ENCODE peak calls at places on chromosomes 7 and 10, in nine cellular contexts. One of them, this sample, is unnamed.

GRCh38 chr10:125548356-125548755 is 134.6 kb downstream of the TEX36 start:
- DNase-seq in cardiac muscle cell: no peak
- DNase-seq in PC-3: no peak
- DNase-seq in HCT116: no peak
- DNase-seq in uterus: no peak
- DNase-seq in Peyer's patch: no peak
- DNase-seq in neuronal stem cell: no peak
- DNase-seq in heart right ventricle: no peak
- DNase-seq in CD4-positive, alpha-beta memory T cell: no peak
- DNase-seq in this sample: no peak

GRCh38 chr10:122056431-122057094 is 67.6 kb downstream of the TACC2 start:
- DNase-seq in cardiac muscle cell: no peak
- DNase-seq in PC-3: peak; percentile 85
- DNase-seq in HCT116: peak; percentile 54
- DNase-seq in uterus: no peak
- DNase-seq in Peyer's patch: no peak
- DNase-seq in neuronal stem cell: no peak
- DNase-seq in heart right ventricle: no peak
- DNase-seq in CD4-positive, alpha-beta memory T cell: no peak
- DNase-seq in this sample: peak; percentile 63

GRCh38 chr7:30861612-30862011 is 50.0 kb upstream of the AQP1 start:
- DNase-seq in cardiac muscle cell: no peak
- DNase-seq in PC-3: no peak
- DNase-seq in HCT116: no peak
- DNase-seq in uterus: no peak
- DNase-seq in Peyer's patch: no peak
- DNase-seq in neuronal stem cell: no peak
- DNase-seq in heart right ventricle: no peak
- DNase-seq in CD4-positive, alpha-beta memory T cell: no peak
- DNase-seq in this sample: no peak

GRCh38 chr7:17672774-17673173 is 267.5 kb downstream of the SNX13 start:
- DNase-seq in cardiac muscle cell: no peak
- DNase-seq in PC-3: no peak
- DNase-seq in HCT116: no peak
- DNase-seq in uterus: no peak
- DNase-seq in Peyer's patch: no peak
- DNase-seq in neuronal stem cell: no peak
- DNase-seq in heart right ventricle: no peak
- DNase-seq in CD4-positive, alpha-beta memory T cell: no peak
- DNase-seq in this sample: no peak

GRCh38 chr7:130895006-130895750 is 161.2 kb upstream of the KLF14 start:
- DNase-seq in cardiac muscle cell: no peak
- DNase-seq in PC-3: no peak
- DNase-seq in HCT116: no peak
- DNase-seq in uterus: no peak
- DNase-seq in Peyer's patch: no peak
- DNase-seq in neuronal stem cell: no peak
- DNase-seq in heart right ventricle: no peak
- DNase-seq in CD4-positive, alpha-beta memory T cell: no peak
- DNase-seq in this sample: no peak

GRCh38 chr10:61931620-61932332 is 30.3 kb downstream of the ARID5B start:
- DNase-seq in cardiac muscle cell: no peak
- DNase-seq in PC-3: peak; percentile 95
- DNase-seq in HCT116: no peak
- DNase-seq in uterus: no peak
- DNase-seq in Peyer's patch: no peak
- DNase-seq in neuronal stem cell: no peak
- DNase-seq in heart right ventricle: no peak
- DNase-seq in CD4-positive, alpha-beta memory T cell: no peak
- DNase-seq in this sample: no peak

GRCh38 chr7:63087575-63088190 is 911.0 kb upstream of the ZNF722 start:
- DNase-seq in cardiac muscle cell: no peak
- DNase-seq in PC-3: no peak
- DNase-seq in HCT116: no peak
- DNase-seq in uterus: no peak
- DNase-seq in Peyer's patch: no peak
- DNase-seq in neuronal stem cell: no peak
- DNase-seq in heart right ventricle: no peak
- DNase-seq in CD4-positive, alpha-beta memory T cell: no peak
- DNase-seq in this sample: no peak

GRCh38 chr10:75773139-75773801 is 341.8 kb downstream of the LRMDA start:
- DNase-seq in cardiac muscle cell: no peak
- DNase-seq in PC-3: peak; percentile 100
- DNase-seq in HCT116: no peak
- DNase-seq in uterus: no peak
- DNase-seq in Peyer's patch: no peak
- DNase-seq in neuronal stem cell: no peak
- DNase-seq in heart right ventricle: no peak
- DNase-seq in CD4-positive, alpha-beta memory T cell: no peak
- DNase-seq in this sample: no peak

GRCh38 chr10:79102056-79102874 is 33.5 kb downstream of the ZMIZ1 start:
- DNase-seq in cardiac muscle cell: peak; percentile 81
- DNase-seq in PC-3: peak; percentile 49
- DNase-seq in HCT116: no peak
- DNase-seq in uterus: peak; percentile 85
- DNase-seq in Peyer's patch: no peak
- DNase-seq in neuronal stem cell: no peak
- DNase-seq in heart right ventricle: peak; percentile 67
- DNase-seq in CD4-positive, alpha-beta memory T cell: no peak
- DNase-seq in this sample: peak; percentile 34

GRCh38 chr7:94366827-94367226 is 27.9 kb upstream of the COL1A2 start:
- DNase-seq in cardiac muscle cell: no peak
- DNase-seq in PC-3: no peak
- DNase-seq in HCT116: no peak
- DNase-seq in uterus: no peak
- DNase-seq in Peyer's patch: no peak
- DNase-seq in neuronal stem cell: no peak
- DNase-seq in heart right ventricle: no peak
- DNase-seq in CD4-positive, alpha-beta memory T cell: no peak
- DNase-seq in this sample: no peak

GRCh38 chr7:92391071-92391470 is 56.2 kb upstream of the GATAD1 start:
- DNase-seq in cardiac muscle cell: peak; percentile 38
- DNase-seq in PC-3: no peak
- DNase-seq in HCT116: no peak
- DNase-seq in uterus: no peak
- DNase-seq in Peyer's patch: no peak
- DNase-seq in neuronal stem cell: no peak
- DNase-seq in heart right ventricle: no peak
- DNase-seq in CD4-positive, alpha-beta memory T cell: no peak
- DNase-seq in this sample: no peak

GRCh38 chr7:51428226-51428887 is 111.7 kb upstream of the COBL start:
- DNase-seq in cardiac muscle cell: no peak
- DNase-seq in PC-3: peak; percentile 56
- DNase-seq in HCT116: peak; percentile 19
- DNase-seq in uterus: no peak
- DNase-seq in Peyer's patch: no peak
- DNase-seq in neuronal stem cell: no peak
- DNase-seq in heart right ventricle: no peak
- DNase-seq in CD4-positive, alpha-beta memory T cell: no peak
- DNase-seq in this sample: peak; percentile 4

GRCh38 chr10:37760817-37761216 is 96.6 kb downstream of the ZNF248 start:
- DNase-seq in cardiac muscle cell: no peak
- DNase-seq in PC-3: peak; percentile 95
- DNase-seq in HCT116: no peak
- DNase-seq in uterus: no peak
- DNase-seq in Peyer's patch: no peak
- DNase-seq in neuronal stem cell: no peak
- DNase-seq in heart right ventricle: no peak
- DNase-seq in CD4-positive, alpha-beta memory T cell: no peak
- DNase-seq in this sample: no peak

GRCh38 chr7:13980474-13980873 is 9.0 kb downstream of the ETV1 start:
- DNase-seq in cardiac muscle cell: no peak
- DNase-seq in PC-3: no peak
- DNase-seq in HCT116: no peak
- DNase-seq in uterus: no peak
- DNase-seq in Peyer's patch: no peak
- DNase-seq in neuronal stem cell: no peak
- DNase-seq in heart right ventricle: no peak
- DNase-seq in CD4-positive, alpha-beta memory T cell: no peak
- DNase-seq in this sample: peak; percentile 4

GRCh38 chr7:21959387-21959776 is 13.7 kb upstream of the CDCA7L start:
- DNase-seq in cardiac muscle cell: no peak
- DNase-seq in PC-3: no peak
- DNase-seq in HCT116: no peak
- DNase-seq in uterus: no peak
- DNase-seq in Peyer's patch: no peak
- DNase-seq in neuronal stem cell: no peak
- DNase-seq in heart right ventricle: no peak
- DNase-seq in CD4-positive, alpha-beta memory T cell: no peak
- DNase-seq in this sample: no peak

GRCh38 chr10:61786728-61787127 is 114.8 kb upstream of the ARID5B start:
- DNase-seq in cardiac muscle cell: no peak
- DNase-seq in PC-3: peak; percentile 93
- DNase-seq in HCT116: peak; percentile 12
- DNase-seq in uterus: no peak
- DNase-seq in Peyer's patch: no peak
- DNase-seq in neuronal stem cell: no peak
- DNase-seq in heart right ventricle: no peak
- DNase-seq in CD4-positive, alpha-beta memory T cell: no peak
- DNase-seq in this sample: peak; percentile 7

GRCh38 chr10:17910144-17910789 is 41.5 kb upstream of the SLC39A12 start:
- DNase-seq in cardiac muscle cell: peak; percentile 73
- DNase-seq in PC-3: peak; percentile 51
- DNase-seq in HCT116: peak; percentile 46
- DNase-seq in uterus: peak; percentile 64
- DNase-seq in Peyer's patch: no peak
- DNase-seq in neuronal stem cell: peak; percentile 6
- DNase-seq in heart right ventricle: no peak
- DNase-seq in CD4-positive, alpha-beta memory T cell: peak; percentile 1
- DNase-seq in this sample: peak; percentile 61

GRCh38 chr7:53191836-53192443 is 156.5 kb downstream of the POM121L12 start:
- DNase-seq in cardiac muscle cell: no peak
- DNase-seq in PC-3: no peak
- DNase-seq in HCT116: no peak
- DNase-seq in uterus: no peak
- DNase-seq in Peyer's patch: no peak
- DNase-seq in neuronal stem cell: no peak
- DNase-seq in heart right ventricle: no peak
- DNase-seq in CD4-positive, alpha-beta memory T cell: no peak
- DNase-seq in this sample: no peak

GRCh38 chr10:8873310-8873709 is 818.8 kb downstream of the GATA3 start:
- DNase-seq in cardiac muscle cell: no peak
- DNase-seq in PC-3: peak; percentile 39
- DNase-seq in HCT116: no peak
- DNase-seq in uterus: no peak
- DNase-seq in Peyer's patch: no peak
- DNase-seq in neuronal stem cell: no peak
- DNase-seq in heart right ventricle: no peak
- DNase-seq in CD4-positive, alpha-beta memory T cell: no peak
- DNase-seq in this sample: no peak

GRCh38 chr10:54282012-54282411 is 519.0 kb downstream of the PCDH15 start:
- DNase-seq in cardiac muscle cell: no peak
- DNase-seq in PC-3: no peak
- DNase-seq in HCT116: no peak
- DNase-seq in uterus: no peak
- DNase-seq in Peyer's patch: no peak
- DNase-seq in neuronal stem cell: no peak
- DNase-seq in heart right ventricle: no peak
- DNase-seq in CD4-positive, alpha-beta memory T cell: no peak
- DNase-seq in this sample: no peak

GRCh38 chr10:68560916-68561691 is 967 bp downstream of the TET1 start:
- DNase-seq in cardiac muscle cell: peak; percentile 77
- DNase-seq in PC-3: no peak
- DNase-seq in HCT116: no peak
- DNase-seq in uterus: peak; percentile 34
- DNase-seq in Peyer's patch: no peak
- DNase-seq in neuronal stem cell: peak; percentile 35
- DNase-seq in heart right ventricle: peak; percentile 24
- DNase-seq in CD4-positive, alpha-beta memory T cell: no peak
- DNase-seq in this sample: no peak

GRCh38 chr10:129773359-129773990 is 190.6 kb downstream of the EBF3 start:
- DNase-seq in cardiac muscle cell: no peak
- DNase-seq in PC-3: no peak
- DNase-seq in HCT116: no peak
- DNase-seq in uterus: no peak
- DNase-seq in Peyer's patch: no peak
- DNase-seq in neuronal stem cell: no peak
- DNase-seq in heart right ventricle: no peak
- DNase-seq in CD4-positive, alpha-beta memory T cell: no peak
- DNase-seq in this sample: no peak

GRCh38 chr7:151660141-151660540 is 140.4 kb upstream of the RHEB start:
- DNase-seq in cardiac muscle cell: no peak
- DNase-seq in PC-3: peak; percentile 82
- DNase-seq in HCT116: no peak
- DNase-seq in uterus: no peak
- DNase-seq in Peyer's patch: no peak
- DNase-seq in neuronal stem cell: no peak
- DNase-seq in heart right ventricle: no peak
- DNase-seq in CD4-positive, alpha-beta memory T cell: no peak
- DNase-seq in this sample: no peak

GRCh38 chr7:47954231-47954911 is 6.1 kb upstream of the PKD1L1 start:
- DNase-seq in cardiac muscle cell: no peak
- DNase-seq in PC-3: no peak
- DNase-seq in HCT116: no peak
- DNase-seq in uterus: no peak
- DNase-seq in Peyer's patch: no peak
- DNase-seq in neuronal stem cell: no peak
- DNase-seq in heart right ventricle: no peak
- DNase-seq in CD4-positive, alpha-beta memory T cell: no peak
- DNase-seq in this sample: no peak
- H3K27ac ChIP-seq in cardiac muscle cell: no peak overlapping the region
- H3K27ac ChIP-seq in PC-3: no peak overlapping the region
- H3K27ac ChIP-seq in HCT116: no peak overlapping the region
- H3K27ac ChIP-seq in uterus: no peak overlapping the region
- H3K27ac ChIP-seq in Peyer's patch: no peak overlapping the region
- H3K27ac ChIP-seq in neuronal stem cell: no peak overlapping the region
- H3K27ac ChIP-seq in heart right ventricle: no peak overlapping the region
- H3K27ac ChIP-seq in CD4-positive, alpha-beta memory T cell: no peak overlapping the region
- H3K27ac ChIP-seq in this sample: no peak overlapping the region

GRCh38 chr7:158044156-158044823 is 543.3 kb downstream of the PTPRN2 start:
- DNase-seq in cardiac muscle cell: no peak
- DNase-seq in PC-3: no peak
- DNase-seq in HCT116: no peak
- DNase-seq in uterus: no peak
- DNase-seq in Peyer's patch: no peak
- DNase-seq in neuronal stem cell: no peak
- DNase-seq in heart right ventricle: no peak
- DNase-seq in CD4-positive, alpha-beta memory T cell: no peak
- DNase-seq in this sample: no peak
- H3K9me3 ChIP-seq in cardiac muscle cell: no peaks in the 10 kb centered on the region
- H3K9me3 ChIP-seq in PC-3: peaks cover 7% of the 10 kb centered on the region
- H3K9me3 ChIP-seq in HCT116: no peaks in the 10 kb centered on the region
- H3K9me3 ChIP-seq in uterus: no peaks in the 10 kb centered on the region
- H3K9me3 ChIP-seq in Peyer's patch: peaks cover 4% of the 10 kb centered on the region
- H3K9me3 ChIP-seq in neuronal stem cell: peaks cover 1% of the 10 kb centered on the region
- H3K9me3 ChIP-seq in heart right ventricle: peaks cover 4% of the 10 kb centered on the region
- H3K9me3 ChIP-seq in CD4-positive, alpha-beta memory T cell: no peaks in the 10 kb centered on the region
- H3K9me3 ChIP-seq in this sample: peaks cover 2% of the 10 kb centered on the region

GRCh38 chr7:1536105-1536767 is 5.7 kb downstream of the MAFK start:
- DNase-seq in cardiac muscle cell: no peak
- DNase-seq in PC-3: no peak
- DNase-seq in HCT116: no peak
- DNase-seq in uterus: peak; percentile 37
- DNase-seq in Peyer's patch: no peak
- DNase-seq in neuronal stem cell: no peak
- DNase-seq in heart right ventricle: peak; percentile 23
- DNase-seq in CD4-positive, alpha-beta memory T cell: no peak
- DNase-seq in this sample: no peak
- H3K4me3 ChIP-seq in cardiac muscle cell: no peak overlapping the region
- H3K4me3 ChIP-seq in PC-3: peak overlapping the region; percentile 68
- H3K4me3 ChIP-seq in HCT116: peak overlapping the region; percentile 49
- H3K4me3 ChIP-seq in uterus: peak overlapping the region; percentile 58
- H3K4me3 ChIP-seq in Peyer's patch: no peak overlapping the region
- H3K4me3 ChIP-seq in neuronal stem cell: no peak overlapping the region
- H3K4me3 ChIP-seq in heart right ventricle: peak overlapping the region; percentile 54
- H3K4me3 ChIP-seq in CD4-positive, alpha-beta memory T cell: no peak overlapping the region
- H3K4me3 ChIP-seq in this sample: no peak overlapping the region

GRCh38 chr10:60572511-60573194 is 183.0 kb upstream of the ANK3 start:
- DNase-seq in cardiac muscle cell: peak; percentile 85
- DNase-seq in PC-3: peak; percentile 95
- DNase-seq in HCT116: no peak
- DNase-seq in uterus: no peak
- DNase-seq in Peyer's patch: no peak
- DNase-seq in neuronal stem cell: peak; percentile 18
- DNase-seq in heart right ventricle: peak; percentile 23
- DNase-seq in CD4-positive, alpha-beta memory T cell: no peak
- DNase-seq in this sample: peak; percentile 71
- H3K27ac ChIP-seq in cardiac muscle cell: peak overlapping the region; percentile 86
- H3K27ac ChIP-seq in PC-3: peak overlapping the region; percentile 48
- H3K27ac ChIP-seq in HCT116: no peak overlapping the region
- H3K27ac ChIP-seq in uterus: no peak overlapping the region
- H3K27ac ChIP-seq in Peyer's patch: peak overlapping the region; percentile 41
- H3K27ac ChIP-seq in neuronal stem cell: no peak overlapping the region
- H3K27ac ChIP-seq in heart right ventricle: peak overlapping the region; percentile 35
- H3K27ac ChIP-seq in CD4-positive, alpha-beta memory T cell: no peak overlapping the region
- H3K27ac ChIP-seq in this sample: no peak overlapping the region

This sample was measured in small intestine.